ENCODE peak calls at places on chromosomes 6 and 20, in ten cellular contexts. E is left ventricle myocardium inferior; C is CD8-positive, alpha-beta T cell; H is memory B cell; O is omental fat pad; P is M059J; G is NCI-H524; Y is stimulated activated CD8-positive, alpha-beta memory T cell treated with anti-CD3 and anti-CD28 coated beads, Interleukin-7, amount 100 ng/mL, for 24 hours; K is stimulated activated CD4-positive, alpha-beta T cell treated with anti-CD3 and anti-CD28 coated beads, Interleukin-2, amount 100 ng/mL, for 48 hours; I is AG09309. V is an unnamed sample.

GRCh38 chr20:10853176-10853575 is 179.4 kb upstream of the JAG1 start:
- DNase-seq in E (no peak), C (no peak), H (no peak), O (no peak), P (peak), G (no peak), Y (no peak), K (no peak), I (no peak), V (no peak)

GRCh38 chr20:38315290-38315966 is 11.5 kb downstream of the BPI start:
- DNase-seq in E (no peak), C (no peak), H (no peak), O (no peak), P (peak), G (peak), Y (no peak), K (no peak), I (no peak), V (no peak)

GRCh38 chr20:4415281-4415680 is 306.4 kb upstream of the PRND start:
- DNase-seq in E (no peak), C (no peak), H (no peak), O (no peak), P (no peak), G (no peak), Y (no peak), K (no peak), I (no peak), V (no peak)

GRCh38 chr20:13336308-13337089 is 115.4 kb downstream of the ISM1 start:
- DNase-seq in E (no peak), C (no peak), H (no peak), O (no peak), P (peak), G (no peak), Y (no peak), K (no peak), I (peak), V (no peak)

GRCh38 chr20:49361872-49362663 is 84.2 kb upstream of the ZNFX1 start:
- DNase-seq in E (no peak), C (no peak), H (no peak), O (no peak), P (no peak), G (no peak), Y (no peak), K (no peak), I (no peak), V (no peak)

GRCh38 chr6:77368660-77369313 is 94.5 kb downstream of the HTR1B start:
- DNase-seq in E (peak), C (no peak), H (no peak), O (no peak), P (peak), G (no peak), Y (no peak), K (no peak), I (no peak), V (no peak)

GRCh38 chr20:63580796-63581461 is 6.9 kb upstream of the HELZ2 start:
- DNase-seq in E (no peak), C (peak), H (peak), O (no peak), P (peak), G (peak), Y (peak), K (peak), I (peak), V (peak)

GRCh38 chr20:44843863-44844262 is 33.5 kb upstream of the RIMS4 start:
- DNase-seq in E (no peak), C (no peak), H (no peak), O (no peak), P (no peak), G (no peak), Y (no peak), K (no peak), I (no peak), V (no peak)

GRCh38 chr6:81241126-81241525 is 511.4 kb downstream of the TENT5A start:
- DNase-seq in E (no peak), C (no peak), H (no peak), O (no peak), P (no peak), G (no peak), Y (no peak), K (no peak), I (no peak), V (no peak)

GRCh38 chr6:98529364-98529763 is 305.0 kb upstream of the POU3F2 start:
- DNase-seq in E (no peak), C (no peak), H (no peak), O (no peak), P (no peak), G (peak), Y (no peak), K (no peak), I (no peak), V (no peak)

GRCh38 chr20:17611540-17612286 is 41.8 kb downstream of the DSTN start:
- DNase-seq in E (no peak), C (no peak), H (no peak), O (no peak), P (peak), G (peak), Y (no peak), K (no peak), I (no peak), V (no peak)

GRCh38 chr6:82711105-82711829 is 347.6 kb downstream of the TPBG start:
- DNase-seq in E (no peak), C (no peak), H (no peak), O (no peak), P (no peak), G (no peak), Y (no peak), K (no peak), I (no peak), V (no peak)

GRCh38 chr6:132819405-132820145 is 5.2 kb downstream of the RPS12 start:
- DNase-seq in E (no peak), C (no peak), H (no peak), O (no peak), P (peak), G (peak), Y (no peak), K (no peak), I (no peak), V (no peak)

GRCh38 chr6:150741633-150742200 is 123.8 kb upstream of the MTHFD1L start:
- DNase-seq in E (no peak), C (no peak), H (peak), O (no peak), P (no peak), G (peak), Y (no peak), K (peak), I (no peak), V (peak)

GRCh38 chr20:9660236-9660868 is 146.0 kb downstream of the LAMP5 start:
- DNase-seq in E (no peak), C (no peak), H (no peak), O (no peak), P (peak), G (no peak), Y (no peak), K (peak), I (no peak), V (no peak)

GRCh38 chr6:5112065-5112799 is 27.1 kb downstream of the PPP1R3G start:
- DNase-seq in E (no peak), C (no peak), H (no peak), O (no peak), P (peak), G (no peak), Y (no peak), K (no peak), I (no peak), V (no peak)

GRCh38 chr6:131059486-131059885 is 3.6 kb downstream of the EPB41L2 start:
- DNase-seq in E (no peak), C (no peak), H (no peak), O (no peak), P (peak), G (no peak), Y (no peak), K (no peak), I (no peak), V (no peak)

GRCh38 chr6:42921801-42922200 is 5.9 kb downstream of the PTCRA start:
- DNase-seq in E (no peak), C (no peak), H (no peak), O (no peak), P (no peak), G (no peak), Y (no peak), K (no peak), I (no peak), V (no peak)

GRCh38 chr6:11482616-11483015 is 54.9 kb upstream of the TMEM170B start:
- DNase-seq in E (no peak), C (no peak), H (no peak), O (no peak), P (no peak), G (no peak), Y (no peak), K (no peak), I (no peak), V (no peak)

GRCh38 chr20:56358600-56359211 is at the start of gene FAM210B:
- DNase-seq in E (peak), C (peak), H (peak), O (no peak), P (peak), G (peak), Y (peak), K (peak), I (no peak), V (peak)

GRCh38 chr20:41038878-41039404 is 10.3 kb downstream of the TOP1 start:
- DNase-seq in E (no peak), C (no peak), H (no peak), O (no peak), P (no peak), G (no peak), Y (no peak), K (no peak), I (no peak), V (no peak)

GRCh38 chr20:38186788-38187221 is 21.7 kb upstream of the TGM2 start:
- DNase-seq in E (no peak), C (no peak), H (no peak), O (no peak), P (peak), G (no peak), Y (no peak), K (no peak), I (no peak), V (no peak)